ENCODE peak calls at places on chromosome 9, in four cellular contexts. P is activated T-helper 2 cell treated with anti-CD3 and anti-CD28 coated beads, Interferon-gamma antibody, Interleukin-2, Interleukin-4, amounts not matched to agents 10 μg/mL and 5 μg/mL and 100 μg/mL, durations not matched to agents 14 hours and 24 hours and 36 hours; Q is activated T-cell treated with anti-CD3 and anti-CD28 coated beads for 1 hour; J is HuH-7.5. A is an unnamed sample.

GRCh38 chr9:113137196-113138168 is 13.3 kb upstream of the SLC31A2 start:
- DNase-seq in J (no peak), P (no peak), Q (no peak), A (no peak)

GRCh38 chr9:92719028-92719647 is 45.5 kb downstream of the BICD2 start:
- DNase-seq in J (no peak), P (peak; percentile 7), Q (no peak), A (no peak)

GRCh38 chr9:5622019-5622418 is 6.9 kb upstream of the RIC1 start:
- DNase-seq in J (no peak), Q (no peak), P (no peak), A (no peak)

GRCh38 chr9:127943746-127944145 is 6.1 kb upstream of the DPM2 start:
- DNase-seq in J (peak; percentile 83), Q (peak; percentile 65), P (peak; percentile 65), A (peak; percentile 76)

GRCh38 chr9:108673386-108673785 is 182.4 kb downstream of the ACTL7B start:
- DNase-seq in J (no peak), Q (no peak), P (no peak), A (no peak)

GRCh38 chr9:91316093-91316492 is 45.6 kb downstream of the AUH start:
- DNase-seq in Q (no peak), J (no peak), P (no peak), A (no peak)

GRCh38 chr9:33867747-33868429 is 50.9 kb downstream of the UBE2R2 start:
- DNase-seq in Q (no peak), P (no peak), J (no peak), A (no peak)

GRCh38 chr9:18970393-18970792 is 62.6 kb downstream of the SAXO1 start:
- DNase-seq in Q (no peak), J (no peak), P (no peak), A (no peak)